ENCODE peak calls at places on chromosomes 2 and 18, in ten cellular contexts. H is right lobe of liver, B is heart left ventricle, V is IMR-90, G is GM12878, Y is sigmoid colon, A is adrenal gland, O is body of pancreas, C is breast epithelium, U is HCT116. M is an unnamed sample.
A peak's percentile ranks its signal among the peaks of the same experiment; 100 is the strongest.

GRCh38 chr18:47174545-47175116 is 1.5 kb downstream of the IER3IP1 start:
- DNase-seq in V (no peak), U (no peak), H (no peak), C (no peak), G (no peak), A (no peak), O (peak; percentile 19), B (no peak), Y (no peak), M (no peak)

GRCh38 chr18:12838178-12838634 is 45.8 kb downstream of the PTPN2 start:
- DNase-seq in A (peak; percentile 29), O (peak; percentile 92), B (no peak), Y (peak; percentile 70), G (peak; percentile 39), H (peak; percentile 70), V (peak; percentile 90), C (peak; percentile 40), U (no peak), M (no peak)

GRCh38 chr2:239926587-239927234 is 98.4 kb downstream of the NDUFA10 start:
- DNase-seq in C (no peak), G (no peak), A (no peak), Y (no peak), B (no peak), H (peak; percentile 21), V (peak; percentile 38), U (no peak), O (no peak), M (no peak)

GRCh38 chr2:144703852-144704324 is 184.0 kb upstream of the ZEB2 start:
- DNase-seq in V (peak; percentile 61), G (no peak), A (peak; percentile 69), H (peak; percentile 54), C (no peak), B (peak; percentile 21), Y (peak; percentile 70), O (peak; percentile 60), U (peak; percentile 3), M (peak; percentile 56)

GRCh38 chr2:238404406-238405216 is 22.1 kb upstream of the ASB1 start:
- DNase-seq in G (no peak), A (no peak), B (no peak), Y (no peak), C (no peak), U (no peak), H (peak; percentile 67), V (no peak), O (no peak), M (no peak)

GRCh38 chr2:240886678-240887574 is 9.0 kb downstream of the MAB21L4 start:
- DNase-seq in C (no peak), H (peak; percentile 95), V (no peak), U (no peak), O (peak; percentile 25), Y (no peak), A (no peak), G (no peak), B (no peak), M (no peak)

GRCh38 chr18:11074879-11075278 is 74.5 kb downstream of the PIEZO2 start:
- DNase-seq in A (no peak), V (peak; percentile 11), U (no peak), Y (no peak), O (no peak), H (no peak), C (no peak), B (no peak), G (no peak), M (no peak)

GRCh38 chr2:50143822-50144575 is 887.9 kb downstream of the NRXN1 start:
- DNase-seq in A (peak; percentile 14), U (no peak), Y (no peak), G (peak; percentile 24), C (no peak), H (no peak), V (no peak), O (peak; percentile 38), B (no peak), M (peak; percentile 6)

GRCh38 chr2:70095833-70096670 is 8.8 kb downstream of the PCBP1 start:
- DNase-seq in C (peak; percentile 17), O (no peak), U (no peak), H (peak; percentile 45), A (no peak), Y (peak; percentile 59), G (no peak), B (no peak), V (no peak), M (no peak)
- H3K4me1 ChIP-seq in C (peaks cover 3% of the 10 kb centered on the region), O (peaks cover 17% of the 10 kb centered on the region), U (no peaks in the 10 kb centered on the region), H (peaks cover 30% of the 10 kb centered on the region), A (peaks cover 5% of the 10 kb centered on the region), Y (no peaks in the 10 kb centered on the region), G (peaks cover 13% of the 10 kb centered on the region), B (peaks cover 15% of the 10 kb centered on the region), V (peaks cover 12% of the 10 kb centered on the region), M (no peaks in the 10 kb centered on the region)

GRCh38 chr2:168478206-168478605 is 22.1 kb downstream of the CERS6 start:
- DNase-seq in H (peak; percentile 84), G (no peak), B (no peak), V (no peak), U (no peak), O (no peak), Y (no peak), A (no peak), C (no peak), M (no peak)

GRCh38 chr2:168480825-168481585 is 24.9 kb downstream of the CERS6 start:
- DNase-seq in A (no peak), B (no peak), Y (no peak), O (no peak), U (no peak), C (no peak), G (no peak), V (no peak), H (no peak), M (no peak)

GRCh38 chr2:168480356-168480755 is 24.3 kb downstream of the CERS6 start:
- DNase-seq in B (no peak), A (no peak), C (no peak), U (no peak), Y (no peak), V (no peak), O (peak; percentile 22), G (no peak), H (no peak), M (no peak)

GRCh38 chr2:168482952-168483831 is 27.1 kb downstream of the CERS6 start:
- DNase-seq in O (no peak), V (no peak), Y (no peak), A (no peak), B (no peak), U (no peak), G (no peak), C (no peak), H (no peak), M (no peak)

DNA sequence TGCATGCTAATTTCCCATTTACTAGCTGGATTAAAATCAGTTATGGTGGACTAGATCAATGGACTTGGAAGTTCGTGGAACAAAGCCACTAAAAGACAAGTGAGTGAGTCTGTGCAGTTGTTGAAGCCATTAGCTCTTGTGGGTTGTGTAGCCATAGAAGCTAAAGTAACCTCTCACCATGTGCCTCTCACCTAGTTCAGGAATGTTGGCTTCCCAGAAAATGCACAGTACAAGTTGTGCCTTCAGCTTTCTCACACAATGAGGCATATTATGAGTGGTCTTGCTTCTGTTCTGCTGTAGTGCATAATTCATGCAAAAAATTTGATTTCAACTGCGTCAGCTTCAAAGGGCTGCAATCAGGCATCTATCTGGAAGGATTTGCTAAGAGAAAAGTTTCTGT is 26.2 kb downstream of the CERS6 start:
- DNase-seq in Y (no peak), O (no peak), C (no peak), G (no peak), V (no peak), H (no peak), B (no peak), U (no peak), A (no peak), M (no peak)
- H3K27ac ChIP-seq in Y (no peak overlapping the region), O (no peak overlapping the region), C (no peak overlapping the region), G (no peak overlapping the region), V (no peak overlapping the region), H (no peak overlapping the region), B (peak overlapping the region; percentile 0), U (no peak overlapping the region), A (no peak overlapping the region), M (no peak overlapping the region)

GRCh38 chr2:85888745-85889647 is at the start of gene ST3GAL5:
- DNase-seq in A (peak; percentile 94), B (peak; percentile 93), G (peak; percentile 51), U (peak; percentile 67), O (peak; percentile 89), H (peak; percentile 94), V (peak; percentile 75), C (peak; percentile 73), Y (peak; percentile 94), M (peak; percentile 82)
- TF ChIP-seq POLR2A in A (peak; percentile 91), B (no peak), G (peak; percentile 39), U (no peak), O (peak; percentile 35), H (peak; percentile 53), V (no peak), C (no peak), Y (no peak), M (peak; percentile 62)

DNA sequence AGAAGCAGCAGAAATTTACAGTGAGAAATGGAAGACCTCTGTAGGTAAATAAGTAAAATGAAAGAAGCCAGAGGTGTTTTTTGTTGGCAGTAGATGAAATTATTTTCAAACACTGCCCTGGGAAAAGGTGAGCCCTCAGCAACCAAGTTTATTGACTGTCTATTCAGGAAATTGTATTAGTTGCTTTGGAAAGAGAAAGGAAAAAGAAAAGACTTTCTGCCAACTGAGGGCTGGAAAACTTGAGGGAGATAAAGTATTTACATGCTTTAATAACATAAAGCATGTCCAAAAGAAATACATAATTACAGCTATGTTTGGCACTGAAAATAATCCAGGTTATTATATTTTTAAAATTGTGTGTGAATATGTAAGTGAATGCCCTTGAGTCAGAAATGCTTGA is 14.7 kb downstream of the CRIM1 start:
- DNase-seq in U (no peak), A (no peak), O (no peak), G (no peak), V (no peak), H (no peak), B (no peak), Y (no peak), C (no peak), M (no peak)
- H3K4me1 ChIP-seq in U (peaks cover 100% of the 10 kb centered on the region), A (peaks cover 4% of the 10 kb centered on the region), O (peaks cover 53% of the 10 kb centered on the region), G (no peaks in the 10 kb centered on the region), V (peaks cover 46% of the 10 kb centered on the region), H (no peaks in the 10 kb centered on the region), B (peaks cover 92% of the 10 kb centered on the region), Y (no peaks in the 10 kb centered on the region), C (peaks cover 19% of the 10 kb centered on the region), M (peaks cover 5% of the 10 kb centered on the region)

M was measured in tibial nerve.